ENCODE peak calls at places on chromosomes 13 and 19, in eight cellular contexts. U is GM23338, W is neural progenitor cell, T is GM23248, Y is MM.1S, M is PC-3, O is hepatocyte, V is SK-N-SH. N is an unnamed sample.

GRCh38 chr19:6564393-6564792 is 26.6 kb downstream of the CD70 start:
- DNase-seq in U (peak), W (peak), T (peak), Y (peak), M (peak), O (no peak), V (no peak), N (peak)

GRCh38 chr13:38979891-38980627 is 10.6 kb downstream of the STOML3 start:
- DNase-seq in U (peak), W (peak), T (peak), Y (no peak), M (no peak), O (peak), V (peak), N (no peak)

GRCh38 chr13:44234566-44234965 is 139.1 kb upstream of the SERP2 start:
- DNase-seq in U (no peak), W (no peak), T (peak), Y (no peak), M (no peak), O (no peak), V (no peak), N (no peak)

GRCh38 chr13:94968757-94969086 is 256.4 kb upstream of the SOX21 start:
- DNase-seq in U (no peak), W (no peak), T (no peak), Y (no peak), M (no peak), O (no peak), V (no peak), N (no peak)

GRCh38 chr13:112776354-112776753 is 86.5 kb downstream of the ATP11A start:
- DNase-seq in U (no peak), W (no peak), T (no peak), Y (no peak), M (no peak), O (no peak), V (no peak), N (no peak)

GRCh38 chr13:111202745-111203144 is 87.6 kb downstream of the ARHGEF7 start:
- DNase-seq in U (peak), W (no peak), T (peak), Y (peak), M (peak), O (peak), V (peak), N (peak)

GRCh38 chr19:3056454-3057016 is 5.8 kb downstream of the TLE5 start:
- DNase-seq in U (no peak), W (peak), T (no peak), Y (no peak), M (no peak), O (peak), V (no peak), N (no peak)

GRCh38 chr13:23631676-23632622 is 61.7 kb downstream of the TNFRSF19 start:
- DNase-seq in U (no peak), W (peak), T (no peak), Y (no peak), M (no peak), O (no peak), V (no peak), N (no peak)

GRCh38 chr13:30116379-30116778 is 191.0 kb downstream of the KATNAL1 start:
- DNase-seq in U (no peak), W (no peak), T (no peak), Y (no peak), M (no peak), O (no peak), V (no peak), N (no peak)

GRCh38 chr13:110562696-110563462 is 1.4 kb upstream of the RAB20 start:
- DNase-seq in U (no peak), W (no peak), T (no peak), Y (no peak), M (no peak), O (no peak), V (no peak), N (no peak)

GRCh38 chr13:109145631-109146030 is 516.2 kb downstream of the MYO16 start:
- DNase-seq in U (peak), W (peak), T (peak), Y (peak), M (peak), O (peak), V (peak), N (peak)

GRCh38 chr19:17576758-17577532 is 21.5 kb downstream of the COLGALT1 start:
- DNase-seq in U (peak), W (peak), T (peak), Y (no peak), M (no peak), O (peak), V (peak), N (no peak)

GRCh38 chr19:44308011-44308410 is 3.2 kb upstream of the ZNF235 start:
- DNase-seq in U (no peak), W (no peak), T (peak), Y (no peak), M (peak), O (no peak), V (no peak), N (no peak)

GRCh38 chr19:44304659-44305193 is at the start of gene ZNF235:
- DNase-seq in U (peak), W (peak), T (peak), Y (peak), M (peak), O (peak), V (peak), N (peak)

GRCh38 chr19:44305457-44305856 is 632 bp upstream of the ZNF235 start:
- DNase-seq in U (no peak), W (no peak), T (no peak), Y (no peak), M (no peak), O (no peak), V (no peak), N (no peak)

GRCh38 chr19:44303976-44304568 is 753 bp downstream of the ZNF235 start:
- DNase-seq in U (peak), W (peak), T (peak), Y (no peak), M (peak), O (peak), V (peak), N (peak)

DNA sequence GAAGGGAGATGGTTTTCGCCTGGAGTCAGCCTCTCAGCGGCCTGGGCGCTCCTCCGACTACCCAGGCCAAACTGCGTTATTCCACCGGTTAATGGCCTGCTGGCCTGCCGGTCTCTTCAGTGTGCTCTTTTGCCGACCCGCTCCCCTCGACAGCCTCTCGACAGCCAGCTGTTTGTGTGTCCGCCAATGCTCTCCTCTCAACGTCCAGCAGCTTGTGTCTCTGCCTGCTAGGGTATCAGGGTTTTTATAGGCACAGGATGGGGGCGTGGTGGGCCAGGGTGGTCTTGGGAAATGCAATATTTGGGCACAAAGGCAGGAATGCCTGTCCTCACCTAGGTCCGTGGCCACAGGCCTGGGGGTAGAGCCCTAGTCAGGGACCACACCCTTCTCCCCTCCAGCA is 1.5 kb upstream of the ZNF235 start:
- DNase-seq in U (no peak), W (no peak), T (no peak), Y (no peak), M (no peak), O (no peak), V (no peak), N (no peak)
- TF ChIP-seq EZH2phosphoT487 in U (no peak), W (no peak), T (no peak), Y (no peak), M (no peak), O (no peak), V (no peak), N (no peak)

GRCh38 chr19:32675720-32676185 is at the start of gene RGS9BP:
- DNase-seq in U (peak), W (peak), T (peak), Y (peak), M (peak), O (peak), V (peak), N (no peak)

GRCh38 chr19:32673573-32673972 is 1.4 kb downstream of the ANKRD27 start:
- DNase-seq in U (no peak), W (no peak), T (no peak), Y (no peak), M (no peak), O (no peak), V (no peak), N (no peak)

GRCh38 chr19:32674153-32674958 is 624 bp downstream of the ANKRD27 start:
- DNase-seq in U (no peak), W (peak), T (peak), Y (no peak), M (no peak), O (no peak), V (peak), N (no peak)

GRCh38 chr19:32676186-32676894 is 692 bp downstream of the RGS9BP start:
- DNase-seq in U (peak), W (peak), T (peak), Y (no peak), M (no peak), O (peak), V (peak), N (no peak)

GRCh38 chr19:32674959-32675719 is at the start of gene ANKRD27:
- DNase-seq in U (peak), W (peak), T (peak), Y (peak), M (peak), O (peak), V (peak), N (peak)
- H3K4me2 ChIP-seq in U (peak), W (peak), T (peak), Y (peak), M (peak), O (peak), V (peak), N (peak)

GRCh38 chr13:74770361-74770760 is 636.2 kb upstream of the KLF12 start:
- DNase-seq in U (no peak), W (no peak), T (peak), Y (no peak), M (peak), O (no peak), V (no peak), N (no peak)
- TF ChIP-seq EZH2phosphoT487 in U (no peak), W (no peak), T (no peak), Y (no peak), M (no peak), O (no peak), V (no peak), N (no peak)

DNA sequence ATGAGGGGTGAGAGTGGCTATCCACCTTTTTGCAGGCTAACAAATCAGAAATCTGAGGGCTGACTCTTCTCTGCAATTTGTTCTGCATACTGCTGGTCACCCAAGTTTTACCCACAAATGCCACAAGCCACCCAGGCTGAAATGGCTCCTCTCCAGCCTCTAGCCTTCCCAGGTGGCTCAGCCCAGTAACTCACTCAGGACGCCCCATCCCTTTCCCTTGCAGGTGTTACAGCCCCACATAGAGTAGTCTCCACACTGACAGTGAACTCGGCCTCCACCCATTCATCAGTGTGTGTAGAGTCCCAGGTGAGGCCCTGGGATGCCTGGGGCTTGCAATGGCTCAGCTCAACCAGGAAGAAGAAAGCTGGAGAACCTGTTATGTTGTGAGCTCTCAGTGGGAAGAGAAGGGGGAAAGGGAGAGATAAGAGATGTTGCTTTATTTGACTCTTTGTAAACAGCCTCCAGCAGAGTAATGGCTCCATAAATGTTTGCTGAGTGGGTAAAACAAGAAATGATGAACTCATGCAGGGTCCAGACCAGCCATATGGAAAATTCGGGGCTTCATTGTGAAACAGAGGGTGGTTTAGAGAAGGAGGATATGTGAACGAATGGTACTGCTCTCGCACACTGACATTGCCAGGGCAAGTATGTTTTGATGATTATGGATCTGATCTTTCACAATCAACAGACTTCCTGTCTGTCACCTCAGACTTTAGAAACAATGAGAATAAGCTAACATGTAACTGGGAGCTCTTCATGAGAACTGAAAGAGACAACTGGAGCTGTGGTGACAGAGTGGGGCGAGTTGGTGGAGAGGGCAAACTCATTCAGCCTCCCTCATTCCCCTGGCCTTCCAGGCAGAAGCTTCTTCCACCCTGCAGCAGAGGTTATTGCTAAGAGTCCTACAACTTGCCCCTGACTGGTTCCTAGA is 74.2 kb upstream of the RFC3 start:
- DNase-seq in U (no peak), W (no peak), T (no peak), Y (no peak), M (no peak), O (no peak), V (no peak), N (peak)
- H3K4me2 ChIP-seq in U (no peak), W (no peak), T (no peak), Y (no peak), M (no peak), O (no peak), V (no peak), N (peak)

GRCh38 chr19:15702590-15702930 is 25.3 kb upstream of the OR10H2 start:
- DNase-seq in U (peak), W (no peak), T (peak), Y (peak), M (peak), O (no peak), V (peak), N (peak)
- TF ChIP-seq EZH2phosphoT487 in U (no peak), W (no peak), T (no peak), Y (no peak), M (no peak), O (no peak), V (no peak), N (no peak)

GRCh38 chr13:107119989-107120881 is 552.3 kb upstream of the ARGLU1 start:
- DNase-seq in U (no peak), W (no peak), T (no peak), Y (no peak), M (no peak), O (peak), V (no peak), N (no peak)
- H3K4me2 ChIP-seq in U (no peak), W (no peak), T (no peak), Y (no peak), M (no peak), O (peak), V (no peak), N (no peak)

GRCh38 chr13:42746846-42747245 is 34.5 kb upstream of the FAM216B start:
- DNase-seq in U (no peak), W (no peak), T (peak), Y (no peak), M (peak), O (no peak), V (no peak), N (no peak)
- TF ChIP-seq EZH2phosphoT487 in U (no peak), W (no peak), T (no peak), Y (no peak), M (no peak), O (no peak), V (no peak), N (no peak)

GRCh38 chr19:55581828-55582223 is 1.2 kb upstream of the ZNF579 start:
- DNase-seq in U (no peak), W (no peak), T (peak), Y (no peak), M (no peak), O (peak), V (no peak), N (no peak)

GRCh38 chr19:55588738-55589137 is 8.1 kb upstream of the ZNF579 start:
- DNase-seq in U (no peak), W (no peak), T (no peak), Y (no peak), M (no peak), O (no peak), V (no peak), N (no peak)

GRCh38 chr19:55586976-55587668 is 6.5 kb upstream of the ZNF579 start:
- DNase-seq in U (peak), W (peak), T (peak), Y (peak), M (peak), O (peak), V (peak), N (peak)

GRCh38 chr19:55584871-55585270 is 4.2 kb upstream of the ZNF579 start:
- DNase-seq in U (no peak), W (no peak), T (no peak), Y (no peak), M (no peak), O (no peak), V (no peak), N (no peak)

DNA sequence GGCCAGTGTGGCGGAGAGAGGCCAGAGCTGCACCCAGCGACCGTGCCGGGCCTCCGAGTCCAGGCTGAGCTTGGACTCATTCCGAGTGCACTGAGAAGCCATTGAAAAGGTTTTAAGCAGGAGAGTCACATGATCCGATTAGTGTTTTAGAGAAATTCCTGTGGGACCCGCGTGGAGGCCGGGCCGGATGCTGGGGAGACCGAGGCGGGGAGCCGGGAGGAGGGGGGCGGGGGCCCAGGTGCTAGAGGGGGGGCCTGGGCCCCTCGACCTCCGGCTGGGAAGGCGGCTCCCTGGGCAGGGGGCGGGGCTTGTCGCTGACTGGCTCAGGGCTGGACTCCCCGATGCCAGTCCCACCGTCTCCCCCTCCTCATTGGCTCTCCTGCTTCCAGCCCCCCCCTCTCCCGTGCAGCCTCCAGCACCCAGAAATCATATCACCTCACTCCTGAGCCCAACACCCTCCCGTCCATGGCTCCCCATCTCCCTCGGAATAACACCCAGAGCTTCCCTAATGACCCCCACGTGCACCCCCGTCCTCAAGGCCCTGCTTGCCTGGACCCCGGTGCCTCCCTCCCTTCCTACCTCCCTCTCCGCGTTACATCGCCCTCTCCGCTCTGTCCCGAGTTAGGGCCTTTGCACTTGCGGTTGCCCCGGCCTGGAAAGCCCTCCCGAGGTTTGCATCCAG is 5.2 kb upstream of the ZNF579 start:
- DNase-seq in U (peak), W (peak), T (peak), Y (no peak), M (no peak), O (peak), V (peak), N (peak)
- H3K4me2 ChIP-seq in U (peak), W (peak), T (peak), Y (no peak), M (peak), O (peak), V (peak), N (peak)